ENCODE peak calls at places on chromosomes 1 and 21, in eight cellular contexts. P is bronchial epithelial cell, X is brain microvascular endothelial cell, U is left ventricle myocardium inferior, R is mucosa of descending colon, H is transverse colon, B is mesothelial cell of epicardium, F is HCT116. Q is an unnamed sample.

GRCh38 chr1:53293123-53293522 is 34.7 kb downstream of the LRP8 start:
- DNase-seq in H (no peak), B (no peak), R (no peak), F (no peak), U (no peak), X (no peak), P (no peak), Q (no peak)

GRCh38 chr1:228308628-228309547 is 97.7 kb downstream of the TRIM11 start:
- DNase-seq in H (no peak), F (no peak), U (no peak), P (no peak), B (no peak), X (no peak), R (no peak), Q (no peak)

GRCh38 chr1:71986181-71986580 is 296.2 kb downstream of the NEGR1 start:
- DNase-seq in F (no peak), X (no peak), H (no peak), R (no peak), P (no peak), U (no peak), B (no peak), Q (no peak)

GRCh38 chr1:33502726-33503125 is 30.3 kb downstream of the ZSCAN20 start:
- DNase-seq in H (no peak), U (no peak), F (no peak), P (peak), B (no peak), R (no peak), X (peak), Q (no peak)

GRCh38 chr1:159831696-159832225 is 5.1 kb downstream of the SLAMF8 start:
- DNase-seq in F (no peak), H (no peak), B (no peak), P (no peak), R (no peak), X (no peak), U (no peak), Q (peak)

GRCh38 chr21:45259206-45259795 is 28.4 kb downstream of the POFUT2 start:
- DNase-seq in P (no peak), U (no peak), R (no peak), X (no peak), B (no peak), H (no peak), F (no peak), Q (peak)

GRCh38 chr1:165659581-165659895 is 28.5 kb downstream of the MGST3 start:
- DNase-seq in P (no peak), U (no peak), B (no peak), H (no peak), X (no peak), F (no peak), R (no peak), Q (no peak)

GRCh38 chr1:37342736-37343135 is 131.6 kb upstream of the ZC3H12A start:
- DNase-seq in B (no peak), P (no peak), U (no peak), R (no peak), X (no peak), F (no peak), H (no peak), Q (no peak)

GRCh38 chr1:200850554-200850953 is 22.2 kb upstream of the GPR25 start:
- DNase-seq in X (no peak), B (no peak), H (no peak), R (no peak), P (peak), F (no peak), U (no peak), Q (no peak)

DNA sequence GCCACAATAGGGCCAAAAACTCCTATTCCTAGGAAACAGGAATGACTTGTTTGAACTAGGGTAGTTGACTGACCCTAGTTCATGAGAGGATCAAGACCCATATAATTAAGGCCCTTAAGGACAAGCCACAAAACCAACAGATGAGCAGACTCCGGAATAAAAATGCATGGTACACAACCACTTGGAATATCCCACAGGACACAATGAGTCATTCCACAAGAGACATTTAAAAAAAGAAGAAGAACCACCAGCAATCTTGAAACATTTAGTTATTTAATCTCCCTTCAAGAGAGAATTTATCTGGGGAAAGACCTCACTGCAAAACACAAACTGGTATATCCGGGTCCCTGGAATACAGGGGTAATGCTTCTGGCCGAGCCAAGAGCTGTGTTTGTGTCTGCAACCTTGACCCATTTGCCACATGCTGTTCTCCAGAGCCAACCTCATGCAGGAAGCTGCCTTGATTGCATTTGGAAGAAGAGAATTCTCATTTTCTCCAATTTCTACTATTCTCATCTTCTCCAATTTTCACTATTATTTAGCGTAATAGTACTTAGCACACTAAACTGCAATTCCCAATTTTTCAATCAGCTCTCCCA is 135.5 kb downstream of the TGFBR3 start:
- DNase-seq in P (no peak), R (no peak), U (no peak), F (no peak), B (no peak), H (no peak), X (no peak), Q (no peak)
- TF ChIP-seq CTCF in P (no peak), R (no peak), U (no peak), F (no peak), B (no peak), H (no peak), X (no peak), Q (no peak)

GRCh38 chr1:19872190-19872589 is 10.0 kb upstream of the OTUD3 start:
- DNase-seq in F (no peak), B (no peak), R (peak), U (no peak), X (no peak), H (peak), P (peak), Q (no peak)
- TF ChIP-seq CTCF in F (peak), B (no peak), R (no peak), U (no peak), X (no peak), H (peak), P (peak), Q (peak)

GRCh38 chr1:175218786-175219447 is 26.3 kb upstream of the KIAA0040 start:
- DNase-seq in U (no peak), H (no peak), B (no peak), R (no peak), F (peak), X (no peak), P (peak), Q (no peak)
- TF ChIP-seq CTCF in U (no peak), H (no peak), B (no peak), R (no peak), F (no peak), X (no peak), P (no peak), Q (no peak)

GRCh38 chr1:239308701-239309333 is 77.6 kb upstream of the CHRM3 start:
- DNase-seq in B (no peak), U (no peak), X (peak), H (peak), F (no peak), R (peak), P (peak), Q (no peak)
- TF ChIP-seq CTCF in B (peak), U (peak), X (peak), H (peak), F (no peak), R (peak), P (peak), Q (peak)

DNA sequence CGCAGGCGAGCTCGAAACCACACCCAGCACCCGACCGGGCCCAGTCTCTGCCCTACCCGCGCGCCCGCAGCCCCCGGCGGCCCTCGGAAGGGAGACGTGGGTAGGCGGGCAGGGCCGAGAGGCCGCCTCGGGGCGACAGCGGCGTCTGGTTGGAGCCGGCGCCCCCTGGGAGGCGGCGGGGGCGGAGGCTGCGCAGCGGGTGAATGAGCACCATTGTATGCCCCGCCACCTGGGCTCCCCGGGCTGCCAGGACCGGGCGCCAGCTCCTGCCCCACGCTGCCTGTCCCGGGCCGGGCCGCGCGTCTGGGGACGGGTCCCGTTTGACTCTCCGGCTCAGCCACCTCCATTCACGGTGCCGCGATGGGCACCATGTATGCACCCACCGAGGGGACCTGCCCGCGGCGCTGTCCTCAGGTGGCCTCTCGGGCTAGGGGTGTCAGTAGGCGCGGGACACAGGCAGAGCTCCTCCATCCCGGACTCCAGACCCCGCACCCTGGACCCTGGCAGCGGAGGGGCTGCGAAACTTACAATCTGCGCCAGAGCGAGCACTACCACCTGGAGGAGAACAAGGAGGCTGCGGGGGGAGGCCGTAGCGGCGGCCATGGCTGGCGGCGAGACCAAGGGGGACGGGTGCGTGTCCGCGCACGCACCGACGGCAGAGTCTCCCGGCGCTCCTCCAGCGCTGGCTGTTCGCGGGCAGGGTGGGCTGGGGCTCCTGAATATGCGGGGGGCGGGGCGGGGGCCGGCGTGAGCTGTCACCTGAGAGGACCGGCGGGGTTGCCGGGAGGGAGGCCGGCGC is at the start of gene COL9A2:
- DNase-seq in F (no peak), B (no peak), U (no peak), X (no peak), R (peak), P (no peak), H (peak), Q (peak)
- TF ChIP-seq CTCF in F (no peak), B (no peak), U (no peak), X (no peak), R (no peak), P (no peak), H (no peak), Q (no peak)